ENCODE peak calls at places on chromosomes 4 and X, in eight cellular contexts. F is K562, U is transverse colon, W is H1, J is sigmoid colon, V is endothelial cell of umbilical vein, I is breast epithelium, H is spleen. X is an unnamed sample.

GRCh38 chrX:129108936-129109335 is 414.4 kb downstream of the SMARCA1 start:
- DNase-seq in F (no peak), U (no peak), W (no peak), J (no peak), V (no peak), I (no peak), H (no peak), X (no peak)

GRCh38 chr4:5366421-5366820 is 315.1 kb downstream of the STK32B start:
- DNase-seq in F (no peak), U (no peak), W (no peak), J (no peak), V (no peak), I (no peak), H (no peak), X (no peak)

GRCh38 chr4:82621212-82621611 is 59.4 kb upstream of the TMEM150C start:
- DNase-seq in F (no peak), U (no peak), W (no peak), J (no peak), V (no peak), I (no peak), H (no peak), X (no peak)

GRCh38 chr4:168398188-168398587 is 79.6 kb upstream of the DDX60 start:
- DNase-seq in F (no peak), U (no peak), W (no peak), J (no peak), V (no peak), I (no peak), H (no peak), X (no peak)

GRCh38 chrX:96835660-96836289 is 47.9 kb upstream of the RPA4 start:
- DNase-seq in F (no peak), U (no peak), W (no peak), J (no peak), V (no peak), I (no peak), H (no peak), X (no peak)

GRCh38 chr4:128220286-128221235 is 67.1 kb downstream of the PGRMC2 start:
- DNase-seq in F (peak; percentile 25), U (no peak), W (no peak), J (no peak), V (peak; percentile 70), I (no peak), H (no peak), X (no peak)

GRCh38 chrX:115337735-115338134 is 48.2 kb downstream of the LUZP4 start:
- DNase-seq in F (no peak), U (no peak), W (no peak), J (no peak), V (no peak), I (no peak), H (no peak), X (no peak)

GRCh38 chr4:3318561-3319021 is 25.8 kb downstream of the RGS12 start:
- DNase-seq in F (peak; percentile 45), U (no peak), W (peak; percentile 54), J (peak; percentile 46), V (no peak), I (no peak), H (peak; percentile 42), X (no peak)

GRCh38 chrX:104988038-104988437 is 232.5 kb downstream of the TEX13A start:
- DNase-seq in F (no peak), U (no peak), W (no peak), J (no peak), V (no peak), I (no peak), H (no peak), X (no peak)

GRCh38 chr4:126583509-126583908 is 1049.2 kb upstream of the INTU start:
- DNase-seq in F (peak; percentile 46), U (no peak), W (no peak), J (no peak), V (peak; percentile 6), I (no peak), H (no peak), X (no peak)

GRCh38 chr4:122826596-122827257 is at the start of gene FGF2:
- DNase-seq in F (peak; percentile 76), U (peak; percentile 34), W (peak; percentile 47), J (peak; percentile 90), V (peak; percentile 68), I (peak; percentile 41), H (peak; percentile 79), X (peak; percentile 12)

GRCh38 chr4:89119836-89120235 is 8.5 kb downstream of the TIGD2 start:
- DNase-seq in F (no peak), U (no peak), W (no peak), J (no peak), V (no peak), I (no peak), H (no peak), X (no peak)

GRCh38 chr4:532588-533317 is 33.7 kb downstream of the PIGG start:
- DNase-seq in F (peak; percentile 21), U (no peak), W (no peak), J (no peak), V (no peak), I (peak; percentile 4), H (peak; percentile 47), X (no peak)

GRCh38 chr4:5865896-5866599 is 26.8 kb downstream of the CRMP1 start:
- DNase-seq in F (no peak), U (no peak), W (no peak), J (no peak), V (no peak), I (no peak), H (no peak), X (no peak)

GRCh38 chr4:181432347-181432746 is 810.9 kb upstream of the TENM3 start:
- DNase-seq in F (no peak), U (no peak), W (peak; percentile 1), J (no peak), V (no peak), I (no peak), H (no peak), X (no peak)

GRCh38 chr4:86596802-86597201 is 2.7 kb downstream of the PTPN13 start:
- DNase-seq in F (no peak), U (no peak), W (no peak), J (no peak), V (no peak), I (no peak), H (no peak), X (no peak)

GRCh38 chr4:48254381-48255072 is 15.1 kb downstream of the TEC start:
- DNase-seq in F (peak; percentile 52), U (no peak), W (no peak), J (no peak), V (no peak), I (no peak), H (no peak), X (no peak)

GRCh38 chr4:72418458-72418857 is 150.6 kb downstream of the ADAMTS3 start:
- DNase-seq in F (peak; percentile 36), U (no peak), W (no peak), J (no peak), V (peak; percentile 89), I (no peak), H (no peak), X (no peak)

GRCh38 chr4:154444958-154445357 is 46.6 kb downstream of the DCHS2 start:
- DNase-seq in F (peak; percentile 70), U (no peak), W (no peak), J (no peak), V (no peak), I (no peak), H (no peak), X (no peak)

GRCh38 chrX:13829995-13830394 is 13.1 kb upstream of the GPM6B start:
- DNase-seq in F (no peak), U (no peak), W (no peak), J (no peak), V (no peak), I (no peak), H (no peak), X (no peak)

GRCh38 chrX:13826770-13827169 is 9.9 kb upstream of the GPM6B start:
- DNase-seq in F (no peak), U (no peak), W (no peak), J (no peak), V (no peak), I (no peak), H (no peak), X (no peak)

GRCh38 chrX:13825178-13825762 is 8.4 kb upstream of the GPM6B start:
- DNase-seq in F (no peak), U (no peak), W (no peak), J (no peak), V (no peak), I (no peak), H (no peak), X (no peak)

GRCh38 chrX:13827693-13828092 is 10.8 kb upstream of the GPM6B start:
- DNase-seq in F (no peak), U (no peak), W (no peak), J (no peak), V (no peak), I (no peak), H (no peak), X (no peak)

GRCh38 chrX:13828392-13828791 is 11.5 kb upstream of the GPM6B start:
- DNase-seq in F (no peak), U (no peak), W (no peak), J (no peak), V (no peak), I (no peak), H (no peak), X (no peak)
- H3K4me3 ChIP-seq in F (no peak overlapping the region), U (no peak overlapping the region), W (no peak overlapping the region), J (no peak overlapping the region), V (no peak overlapping the region), I (no peak overlapping the region), H (no peak overlapping the region), X (no peak overlapping the region)

GRCh38 chrX:154013001-154013421 is 6.7 kb downstream of the IRAK1 start:
- DNase-seq in F (no peak), U (no peak), W (no peak), J (no peak), V (no peak), I (no peak), H (no peak), X (no peak)
- TF ChIP-seq POLR2AphosphoS5 in F (no peak), U (no peak), W (no peak), J (no peak), V (no peak), I (no peak), H (no peak), X (no peak)

GRCh38 chrX:124086411-124086810 is 124.9 kb downstream of the STAG2 start:
- DNase-seq in F (no peak), U (no peak), W (no peak), J (no peak), V (no peak), I (no peak), H (no peak), X (no peak)
- H3K4me3 ChIP-seq in F (no peak overlapping the region), U (no peak overlapping the region), W (no peak overlapping the region), J (no peak overlapping the region), V (no peak overlapping the region), I (no peak overlapping the region), H (no peak overlapping the region), X (no peak overlapping the region)

DNA sequence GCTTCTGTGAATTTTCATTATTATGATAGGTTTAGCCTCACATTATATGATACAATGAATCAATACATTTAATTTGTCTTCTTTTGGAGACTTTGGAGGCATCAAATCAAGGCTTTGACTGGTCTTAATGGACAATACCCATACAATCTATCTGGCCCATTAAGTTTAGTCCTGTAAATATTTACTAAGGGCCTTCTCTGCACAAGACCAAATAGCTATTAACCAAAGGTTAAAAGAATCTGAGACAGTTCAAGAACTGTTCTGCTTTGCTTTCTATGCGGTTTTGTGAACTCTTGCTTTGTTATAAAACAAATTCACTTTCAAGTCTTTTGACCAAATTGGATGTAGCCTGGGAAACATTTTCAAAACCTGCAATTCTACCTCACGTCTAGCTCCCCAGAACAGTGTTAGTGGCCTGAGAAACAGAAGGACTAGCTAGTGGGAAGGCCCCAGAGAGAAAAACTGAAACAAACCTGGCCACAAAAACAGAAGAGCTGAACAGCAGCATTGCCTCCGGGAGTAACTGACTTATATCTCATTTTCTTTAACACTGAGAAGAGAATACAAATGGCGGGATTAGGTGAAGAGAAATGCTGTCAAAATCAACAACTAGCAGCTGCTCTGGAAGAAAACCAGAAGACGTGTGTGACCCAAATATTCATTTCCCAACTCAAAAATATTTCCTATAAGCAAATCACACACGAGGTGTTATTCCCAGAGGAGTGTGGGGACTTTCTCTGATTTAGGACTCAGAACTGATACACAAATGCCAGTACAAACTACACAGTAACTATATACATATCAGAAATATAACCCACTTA is 548 bp downstream of the TLR1 start:
- DNase-seq in F (no peak), U (no peak), W (no peak), J (no peak), V (no peak), I (no peak), H (no peak), X (no peak)
- TF ChIP-seq POLR2AphosphoS5 in F (no peak), U (no peak), W (no peak), J (no peak), V (no peak), I (no peak), H (no peak), X (no peak)